ENCODE peak calls at places on chromosomes 7 and 10, in six cellular contexts. One of them, this sample, is unnamed.

GRCh38 chr7:47371733-47372368 is 210.1 kb downstream of the TNS3 start:
- DNase-seq in substantia nigra: no peak
- DNase-seq in left ventricle myocardium inferior: peak
- DNase-seq in stimulated activated CD4-positive, alpha-beta T cell treated with anti-CD3 and anti-CD28 coated beads, Interleukin-1b, Interleukin-23, amount 100 ng/mL, for 24 hours: no peak
- DNase-seq in activated T-helper 1 cell treated with anti-CD3 and anti-CD28 coated beads, Interleukin-12 subunit alpha, Interleukin-12 subunit beta, Interleukin-2, Interleukin-4 antibody, amounts not matched to agents 30 ng/mL and 10 ng/mL and 1 ng/mL, durations not matched to agents 14 hours and 24 hours and 36 hours: no peak
- DNase-seq in activated naive CD8-positive, alpha-beta T cell treated with anti-CD3 and anti-CD28 coated beads for 36 hours: no peak
- DNase-seq in this sample: no peak

GRCh38 chr7:27192546-27193334 is 7.2 kb downstream of the HOXA13 start:
- DNase-seq in stimulated activated CD4-positive, alpha-beta T cell treated with anti-CD3 and anti-CD28 coated beads, Interleukin-1b, Interleukin-23, amount 100 ng/mL, for 24 hours: no peak
- DNase-seq in activated T-helper 1 cell treated with anti-CD3 and anti-CD28 coated beads, Interleukin-12 subunit alpha, Interleukin-12 subunit beta, Interleukin-2, Interleukin-4 antibody, amounts not matched to agents 30 ng/mL and 10 ng/mL and 1 ng/mL, durations not matched to agents 14 hours and 24 hours and 36 hours: no peak
- DNase-seq in substantia nigra: no peak
- DNase-seq in activated naive CD8-positive, alpha-beta T cell treated with anti-CD3 and anti-CD28 coated beads for 36 hours: no peak
- DNase-seq in left ventricle myocardium inferior: no peak
- DNase-seq in this sample: no peak

GRCh38 chr7:33743594-33743993 is 161.7 kb upstream of the BMPER start:
- DNase-seq in stimulated activated CD4-positive, alpha-beta T cell treated with anti-CD3 and anti-CD28 coated beads, Interleukin-1b, Interleukin-23, amount 100 ng/mL, for 24 hours: no peak
- DNase-seq in substantia nigra: no peak
- DNase-seq in activated naive CD8-positive, alpha-beta T cell treated with anti-CD3 and anti-CD28 coated beads for 36 hours: no peak
- DNase-seq in activated T-helper 1 cell treated with anti-CD3 and anti-CD28 coated beads, Interleukin-12 subunit alpha, Interleukin-12 subunit beta, Interleukin-2, Interleukin-4 antibody, amounts not matched to agents 30 ng/mL and 10 ng/mL and 1 ng/mL, durations not matched to agents 14 hours and 24 hours and 36 hours: no peak
- DNase-seq in left ventricle myocardium inferior: no peak
- DNase-seq in this sample: no peak

GRCh38 chr7:106313456-106313891 is 28.7 kb upstream of the NAMPT start:
- DNase-seq in stimulated activated CD4-positive, alpha-beta T cell treated with anti-CD3 and anti-CD28 coated beads, Interleukin-1b, Interleukin-23, amount 100 ng/mL, for 24 hours: no peak
- DNase-seq in left ventricle myocardium inferior: no peak
- DNase-seq in activated T-helper 1 cell treated with anti-CD3 and anti-CD28 coated beads, Interleukin-12 subunit alpha, Interleukin-12 subunit beta, Interleukin-2, Interleukin-4 antibody, amounts not matched to agents 30 ng/mL and 10 ng/mL and 1 ng/mL, durations not matched to agents 14 hours and 24 hours and 36 hours: no peak
- DNase-seq in activated naive CD8-positive, alpha-beta T cell treated with anti-CD3 and anti-CD28 coated beads for 36 hours: no peak
- DNase-seq in substantia nigra: no peak
- DNase-seq in this sample: no peak

GRCh38 chr7:40239755-40240303 is 105.0 kb downstream of the SUGCT start:
- DNase-seq in activated T-helper 1 cell treated with anti-CD3 and anti-CD28 coated beads, Interleukin-12 subunit alpha, Interleukin-12 subunit beta, Interleukin-2, Interleukin-4 antibody, amounts not matched to agents 30 ng/mL and 10 ng/mL and 1 ng/mL, durations not matched to agents 14 hours and 24 hours and 36 hours: no peak
- DNase-seq in activated naive CD8-positive, alpha-beta T cell treated with anti-CD3 and anti-CD28 coated beads for 36 hours: no peak
- DNase-seq in stimulated activated CD4-positive, alpha-beta T cell treated with anti-CD3 and anti-CD28 coated beads, Interleukin-1b, Interleukin-23, amount 100 ng/mL, for 24 hours: no peak
- DNase-seq in left ventricle myocardium inferior: no peak
- DNase-seq in substantia nigra: no peak
- DNase-seq in this sample: no peak

GRCh38 chr7:49187543-49188268 is 263.4 kb downstream of the CDC14C start:
- DNase-seq in left ventricle myocardium inferior: no peak
- DNase-seq in substantia nigra: no peak
- DNase-seq in activated T-helper 1 cell treated with anti-CD3 and anti-CD28 coated beads, Interleukin-12 subunit alpha, Interleukin-12 subunit beta, Interleukin-2, Interleukin-4 antibody, amounts not matched to agents 30 ng/mL and 10 ng/mL and 1 ng/mL, durations not matched to agents 14 hours and 24 hours and 36 hours: no peak
- DNase-seq in activated naive CD8-positive, alpha-beta T cell treated with anti-CD3 and anti-CD28 coated beads for 36 hours: no peak
- DNase-seq in stimulated activated CD4-positive, alpha-beta T cell treated with anti-CD3 and anti-CD28 coated beads, Interleukin-1b, Interleukin-23, amount 100 ng/mL, for 24 hours: no peak
- DNase-seq in this sample: no peak

GRCh38 chr10:15879058-15879457 is 18.8 kb upstream of the MINDY3 start:
- DNase-seq in stimulated activated CD4-positive, alpha-beta T cell treated with anti-CD3 and anti-CD28 coated beads, Interleukin-1b, Interleukin-23, amount 100 ng/mL, for 24 hours: no peak
- DNase-seq in activated naive CD8-positive, alpha-beta T cell treated with anti-CD3 and anti-CD28 coated beads for 36 hours: no peak
- DNase-seq in activated T-helper 1 cell treated with anti-CD3 and anti-CD28 coated beads, Interleukin-12 subunit alpha, Interleukin-12 subunit beta, Interleukin-2, Interleukin-4 antibody, amounts not matched to agents 30 ng/mL and 10 ng/mL and 1 ng/mL, durations not matched to agents 14 hours and 24 hours and 36 hours: no peak
- DNase-seq in left ventricle myocardium inferior: no peak
- DNase-seq in substantia nigra: no peak
- DNase-seq in this sample: no peak

GRCh38 chr7:65980478-65981250 is 1.3 kb downstream of the GUSB start:
- DNase-seq in left ventricle myocardium inferior: peak
- DNase-seq in substantia nigra: no peak
- DNase-seq in activated T-helper 1 cell treated with anti-CD3 and anti-CD28 coated beads, Interleukin-12 subunit alpha, Interleukin-12 subunit beta, Interleukin-2, Interleukin-4 antibody, amounts not matched to agents 30 ng/mL and 10 ng/mL and 1 ng/mL, durations not matched to agents 14 hours and 24 hours and 36 hours: peak
- DNase-seq in activated naive CD8-positive, alpha-beta T cell treated with anti-CD3 and anti-CD28 coated beads for 36 hours: peak
- DNase-seq in stimulated activated CD4-positive, alpha-beta T cell treated with anti-CD3 and anti-CD28 coated beads, Interleukin-1b, Interleukin-23, amount 100 ng/mL, for 24 hours: no peak
- DNase-seq in this sample: no peak

GRCh38 chr7:138164804-138165203 is 88.5 kb downstream of the AKR1D1 start:
- DNase-seq in substantia nigra: no peak
- DNase-seq in stimulated activated CD4-positive, alpha-beta T cell treated with anti-CD3 and anti-CD28 coated beads, Interleukin-1b, Interleukin-23, amount 100 ng/mL, for 24 hours: no peak
- DNase-seq in activated naive CD8-positive, alpha-beta T cell treated with anti-CD3 and anti-CD28 coated beads for 36 hours: no peak
- DNase-seq in left ventricle myocardium inferior: no peak
- DNase-seq in activated T-helper 1 cell treated with anti-CD3 and anti-CD28 coated beads, Interleukin-12 subunit alpha, Interleukin-12 subunit beta, Interleukin-2, Interleukin-4 antibody, amounts not matched to agents 30 ng/mL and 10 ng/mL and 1 ng/mL, durations not matched to agents 14 hours and 24 hours and 36 hours: no peak
- DNase-seq in this sample: no peak

GRCh38 chr10:46534828-46535524 is 21.5 kb downstream of the GPRIN2 start:
- DNase-seq in substantia nigra: no peak
- DNase-seq in stimulated activated CD4-positive, alpha-beta T cell treated with anti-CD3 and anti-CD28 coated beads, Interleukin-1b, Interleukin-23, amount 100 ng/mL, for 24 hours: no peak
- DNase-seq in left ventricle myocardium inferior: peak
- DNase-seq in activated naive CD8-positive, alpha-beta T cell treated with anti-CD3 and anti-CD28 coated beads for 36 hours: no peak
- DNase-seq in activated T-helper 1 cell treated with anti-CD3 and anti-CD28 coated beads, Interleukin-12 subunit alpha, Interleukin-12 subunit beta, Interleukin-2, Interleukin-4 antibody, amounts not matched to agents 30 ng/mL and 10 ng/mL and 1 ng/mL, durations not matched to agents 14 hours and 24 hours and 36 hours: no peak
- DNase-seq in this sample: no peak

GRCh38 chr7:155355745-155356144 is 58.1 kb downstream of the INSIG1 start:
- DNase-seq in stimulated activated CD4-positive, alpha-beta T cell treated with anti-CD3 and anti-CD28 coated beads, Interleukin-1b, Interleukin-23, amount 100 ng/mL, for 24 hours: no peak
- DNase-seq in substantia nigra: no peak
- DNase-seq in activated naive CD8-positive, alpha-beta T cell treated with anti-CD3 and anti-CD28 coated beads for 36 hours: no peak
- DNase-seq in activated T-helper 1 cell treated with anti-CD3 and anti-CD28 coated beads, Interleukin-12 subunit alpha, Interleukin-12 subunit beta, Interleukin-2, Interleukin-4 antibody, amounts not matched to agents 30 ng/mL and 10 ng/mL and 1 ng/mL, durations not matched to agents 14 hours and 24 hours and 36 hours: no peak
- DNase-seq in left ventricle myocardium inferior: no peak
- DNase-seq in this sample: no peak

GRCh38 chr10:93542358-93542791 is 24.1 kb upstream of the FFAR4 start:
- DNase-seq in stimulated activated CD4-positive, alpha-beta T cell treated with anti-CD3 and anti-CD28 coated beads, Interleukin-1b, Interleukin-23, amount 100 ng/mL, for 24 hours: no peak
- DNase-seq in activated naive CD8-positive, alpha-beta T cell treated with anti-CD3 and anti-CD28 coated beads for 36 hours: no peak
- DNase-seq in activated T-helper 1 cell treated with anti-CD3 and anti-CD28 coated beads, Interleukin-12 subunit alpha, Interleukin-12 subunit beta, Interleukin-2, Interleukin-4 antibody, amounts not matched to agents 30 ng/mL and 10 ng/mL and 1 ng/mL, durations not matched to agents 14 hours and 24 hours and 36 hours: no peak
- DNase-seq in substantia nigra: no peak
- DNase-seq in left ventricle myocardium inferior: peak
- DNase-seq in this sample: no peak

GRCh38 chr10:94180576-94180975 is 182.2 kb downstream of the NOC3L start:
- DNase-seq in activated naive CD8-positive, alpha-beta T cell treated with anti-CD3 and anti-CD28 coated beads for 36 hours: no peak
- DNase-seq in left ventricle myocardium inferior: no peak
- DNase-seq in stimulated activated CD4-positive, alpha-beta T cell treated with anti-CD3 and anti-CD28 coated beads, Interleukin-1b, Interleukin-23, amount 100 ng/mL, for 24 hours: no peak
- DNase-seq in substantia nigra: no peak
- DNase-seq in activated T-helper 1 cell treated with anti-CD3 and anti-CD28 coated beads, Interleukin-12 subunit alpha, Interleukin-12 subunit beta, Interleukin-2, Interleukin-4 antibody, amounts not matched to agents 30 ng/mL and 10 ng/mL and 1 ng/mL, durations not matched to agents 14 hours and 24 hours and 36 hours: no peak
- DNase-seq in this sample: no peak

GRCh38 chr10:50636576-50636975 is 12.8 kb upstream of the SGMS1 start:
- DNase-seq in left ventricle myocardium inferior: no peak
- DNase-seq in activated naive CD8-positive, alpha-beta T cell treated with anti-CD3 and anti-CD28 coated beads for 36 hours: no peak
- DNase-seq in substantia nigra: no peak
- DNase-seq in activated T-helper 1 cell treated with anti-CD3 and anti-CD28 coated beads, Interleukin-12 subunit alpha, Interleukin-12 subunit beta, Interleukin-2, Interleukin-4 antibody, amounts not matched to agents 30 ng/mL and 10 ng/mL and 1 ng/mL, durations not matched to agents 14 hours and 24 hours and 36 hours: peak
- DNase-seq in stimulated activated CD4-positive, alpha-beta T cell treated with anti-CD3 and anti-CD28 coated beads, Interleukin-1b, Interleukin-23, amount 100 ng/mL, for 24 hours: no peak
- DNase-seq in this sample: no peak

This sample was measured in amygdala.